ENCODE peak calls at places on chromosome 16, in six cellular contexts. F is HCT116, J is GM12878, M is HepG2, C is H1, U is K562. L is an unnamed sample.

GRCh38 chr16:87713469-87714229 is 52.1 kb downstream of the KLHDC4 start:
- DNase-seq in F (no peak), J (no peak), M (no peak), C (no peak), U (no peak), L (no peak)

GRCh38 chr16:5479925-5480324 is 382.3 kb upstream of the EEF2KMT start:
- DNase-seq in F (no peak), J (no peak), M (no peak), C (no peak), U (no peak), L (no peak)

GRCh38 chr16:23901178-23902131 is 65.7 kb downstream of the PRKCB start:
- DNase-seq in F (no peak), J (no peak), M (no peak), C (no peak), U (peak), L (peak)

GRCh38 chr16:82630688-82631087 is 3.9 kb downstream of the CDH13 start:
- DNase-seq in F (no peak), J (no peak), M (no peak), C (no peak), U (no peak), L (peak)

GRCh38 chr16:56193951-56194726 is 2.9 kb downstream of the GNAO1 start:
- DNase-seq in F (no peak), J (no peak), M (peak), C (peak), U (peak), L (peak)

GRCh38 chr16:48138543-48138942 is 17.2 kb downstream of the ABCC12 start:
- DNase-seq in F (no peak), J (no peak), M (no peak), C (no peak), U (no peak), L (no peak)

GRCh38 chr16:11034481-11034931 is 90.1 kb downstream of the CLEC16A start:
- DNase-seq in F (no peak), J (no peak), M (no peak), C (no peak), U (no peak), L (no peak)

GRCh38 chr16:5557448-5557847 is 459.9 kb upstream of the EEF2KMT start:
- DNase-seq in F (no peak), J (no peak), M (no peak), C (no peak), U (no peak), L (no peak)

GRCh38 chr16:81491522-81492188 is 47.0 kb downstream of the CMIP start:
- DNase-seq in F (no peak), J (no peak), M (no peak), C (no peak), U (no peak), L (peak)

GRCh38 chr16:19344224-19344801 is 58.8 kb downstream of the CLEC19A start:
- DNase-seq in F (no peak), J (no peak), M (no peak), C (no peak), U (no peak), L (no peak)

GRCh38 chr16:16163109-16163508 is 60.2 kb downstream of the ABCC6 start:
- DNase-seq in F (no peak), J (no peak), M (no peak), C (no peak), U (no peak), L (no peak)

GRCh38 chr16:11632455-11632921 is 35.8 kb upstream of the SNN start:
- DNase-seq in F (no peak), J (no peak), M (peak), C (no peak), U (no peak), L (peak)

GRCh38 chr16:48421741-48422140 is 36.5 kb upstream of the SIAH1 start:
- DNase-seq in F (no peak), J (no peak), M (no peak), C (no peak), U (no peak), L (no peak)

GRCh38 chr16:50279142-50279865 is 13.0 kb downstream of the ADCY7 start:
- DNase-seq in F (no peak), J (no peak), M (no peak), C (no peak), U (peak), L (no peak)

GRCh38 chr16:89495121-89495520 is 4.8 kb upstream of the ANKRD11 start:
- DNase-seq in F (no peak), J (no peak), M (no peak), C (no peak), U (no peak), L (no peak)

GRCh38 chr16:66391726-66392670 is 25.5 kb downstream of the CDH5 start:
- DNase-seq in F (no peak), J (no peak), M (no peak), C (no peak), U (no peak), L (no peak)

GRCh38 chr16:84446596-84447392 is 57.7 kb downstream of the MEAK7 start:
- DNase-seq in F (no peak), J (no peak), M (no peak), C (no peak), U (no peak), L (no peak)

GRCh38 chr16:31216116-31216469 is 842 bp downstream of the PYDC1 start:
- DNase-seq in F (no peak), J (no peak), M (no peak), C (no peak), U (no peak), L (no peak)

GRCh38 chr16:21626659-21627277 is 25.6 kb downstream of the IGSF6 start:
- DNase-seq in F (peak), J (no peak), M (peak), C (no peak), U (no peak), L (peak)

GRCh38 chr16:87860553-87861299 is 8.6 kb downstream of the SLC7A5 start:
- DNase-seq in F (no peak), J (no peak), M (peak), C (no peak), U (no peak), L (peak)

GRCh38 chr16:27434141-27435051 is 32.4 kb downstream of the IL21R start:
- DNase-seq in F (no peak), J (no peak), M (no peak), C (peak), U (no peak), L (no peak)

GRCh38 chr16:77722315-77723107 is at the start of gene NUDT7:
- DNase-seq in F (peak), J (peak), M (peak), C (peak), U (peak), L (peak)

GRCh38 chr16:83899978-83900377 is 1.1 kb downstream of the MLYCD start:
- DNase-seq in F (no peak), J (no peak), M (peak), C (no peak), U (no peak), L (no peak)

GRCh38 chr16:27226476-27226875 is 23.1 kb downstream of the KDM8 start:
- DNase-seq in F (no peak), J (no peak), M (no peak), C (no peak), U (no peak), L (no peak)

GRCh38 chr16:69328854-69329316 is 1.5 kb downstream of the PDF start:
- DNase-seq in F (no peak), J (no peak), M (no peak), C (no peak), U (peak), L (peak)

GRCh38 chr16:10668322-10669045 is 26.2 kb downstream of the TEKT5 start:
- DNase-seq in F (no peak), J (no peak), M (peak), C (peak), U (no peak), L (peak)

GRCh38 chr16:11245988-11246387 is 10.0 kb downstream of the SOCS1 start:
- DNase-seq in F (no peak), J (no peak), M (no peak), C (no peak), U (no peak), L (no peak)

GRCh38 chr16:29877266-29877961 is 14.4 kb upstream of the CDIPT start:
- DNase-seq in F (peak), J (peak), M (no peak), C (peak), U (peak), L (peak)

GRCh38 chr16:88508868-88509748 is 56.0 kb downstream of the ZFPM1 start:
- DNase-seq in F (no peak), J (no peak), M (peak), C (no peak), U (peak), L (no peak)

GRCh38 chr16:88072571-88073001 is 121.4 kb downstream of the BANP start:
- DNase-seq in F (no peak), J (no peak), M (no peak), C (no peak), U (no peak), L (no peak)

GRCh38 chr16:84501077-84501735 is 3.3 kb downstream of the MEAK7 start:
- DNase-seq in F (peak), J (no peak), M (no peak), C (no peak), U (no peak), L (no peak)

GRCh38 chr16:4179020-4179419 is 62.8 kb upstream of the ADCY9 start:
- DNase-seq in F (peak), J (no peak), M (peak), C (no peak), U (no peak), L (no peak)

GRCh38 chr16:87583453-87584131 is 18.7 kb upstream of the JPH3 start:
- DNase-seq in F (no peak), J (no peak), M (no peak), C (no peak), U (no peak), L (peak)

GRCh38 chr16:82855471-82855870 is 228.7 kb downstream of the CDH13 start:
- DNase-seq in F (no peak), J (no peak), M (no peak), C (no peak), U (no peak), L (no peak)

GRCh38 chr16:24568392-24568791 is 29.0 kb downstream of the RBBP6 start:
- DNase-seq in F (no peak), J (no peak), M (no peak), C (no peak), U (no peak), L (peak)

GRCh38 chr16:53055603-53056527 is 1.1 kb downstream of the CHD9 start:
- DNase-seq in F (no peak), J (no peak), M (peak), C (peak), U (peak), L (peak)

GRCh38 chr16:47037746-47038458 is 64.4 kb upstream of the DNAJA2 start:
- DNase-seq in F (peak), J (peak), M (peak), C (peak), U (peak), L (peak)
- TF ChIP-seq POLR2A in F (no peak), J (peak), M (no peak), C (no peak), U (no peak), L (no peak)

GRCh38 chr16:86199871-86200700 is 301.1 kb downstream of the IRF8 start:
- DNase-seq in F (no peak), J (no peak), M (no peak), C (no peak), U (no peak), L (no peak)
- TF ChIP-seq EZH2 in F (no peak), J (no peak), M (no peak), C (no peak), U (peak), L (no peak)

DNA sequence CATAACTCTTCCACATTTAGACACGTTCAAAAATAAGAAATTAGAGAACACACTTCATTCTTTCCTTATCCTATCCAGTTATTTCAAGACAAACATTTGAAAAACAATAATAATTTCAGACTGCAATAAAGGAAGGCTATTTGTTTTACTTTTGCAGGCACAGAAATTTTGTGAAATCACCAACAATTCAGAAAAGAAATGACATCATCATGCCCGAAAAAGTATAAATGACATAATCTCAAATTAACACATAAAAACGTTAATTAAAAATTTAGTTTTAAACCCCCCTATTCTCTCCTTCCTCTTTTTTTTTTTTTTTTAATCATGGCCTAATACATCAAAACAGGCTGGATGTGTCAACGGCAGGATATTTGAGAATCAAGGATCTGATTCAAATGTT is 468.4 kb upstream of the RBFOX1 start:
- DNase-seq in F (no peak), J (no peak), M (no peak), C (no peak), U (no peak), L (no peak)
- TF ChIP-seq POLR2A in F (no peak), J (no peak), M (no peak), C (no peak), U (no peak), L (no peak)

GRCh38 chr16:85750021-85750826 is 672 bp downstream of the C16orf74 start:
- DNase-seq in F (no peak), J (no peak), M (no peak), C (peak), U (peak), L (peak)
- TF ChIP-seq EZH2 in F (no peak), J (no peak), M (peak), C (peak), U (no peak), L (no peak)

DNA sequence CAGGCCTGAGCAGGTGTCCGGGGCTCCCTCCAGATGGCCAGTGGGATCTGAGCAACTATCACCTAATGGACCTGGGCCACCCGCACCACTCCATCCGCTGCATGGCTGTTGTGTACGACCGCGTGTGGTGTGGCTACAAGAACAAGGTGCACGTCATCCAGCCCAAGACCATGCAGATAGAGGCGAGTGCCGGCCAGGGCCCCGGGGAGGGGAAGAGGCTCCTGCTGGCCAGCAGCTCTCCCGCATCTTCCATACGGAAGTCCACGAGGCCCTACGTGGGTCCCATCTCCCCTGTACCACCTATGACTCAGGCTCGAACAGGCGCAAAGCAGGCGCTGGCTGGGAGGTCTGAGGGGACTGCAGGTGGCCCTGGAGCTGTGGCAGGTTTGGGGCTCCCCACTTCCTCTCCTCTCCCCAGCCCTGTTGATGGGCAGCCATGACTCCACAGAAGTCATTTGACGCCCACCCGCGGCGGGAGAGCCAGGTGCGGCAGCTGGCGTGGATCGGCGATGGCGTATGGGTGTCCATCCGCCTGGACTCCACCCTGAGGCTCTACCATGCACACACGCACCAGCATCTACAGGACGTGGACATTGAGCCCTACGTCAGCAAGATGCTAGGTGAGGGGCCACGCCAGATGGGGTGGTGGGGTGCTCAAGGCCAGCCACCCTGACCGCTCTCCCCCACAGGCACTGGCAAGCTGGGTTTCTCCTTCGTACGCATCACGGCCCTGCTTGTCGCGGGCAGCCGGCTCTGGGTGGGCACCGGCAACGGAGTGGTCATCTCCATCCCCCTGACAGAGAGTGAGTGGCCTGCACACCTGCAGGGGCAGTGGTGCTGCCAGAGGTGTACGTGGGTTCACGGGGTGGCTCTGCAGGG is 4.0 kb downstream of the NME3 start:
- DNase-seq in F (no peak), J (no peak), M (no peak), C (no peak), U (no peak), L (no peak)
- TF ChIP-seq POLR2A in F (no peak), J (no peak), M (no peak), C (no peak), U (no peak), L (no peak)

GRCh38 chr16:1290032-1290431 is 19.4 kb upstream of the UBE2I start:
- DNase-seq in F (no peak), J (no peak), M (no peak), C (no peak), U (no peak), L (no peak)
- TF ChIP-seq EZH2 in F (no peak), J (no peak), M (no peak), C (peak), U (no peak), L (peak)

GRCh38 chr16:57999971-58000705 is at the start of gene ZNF319:
- DNase-seq in F (no peak), J (no peak), M (no peak), C (peak), U (peak), L (no peak)
- TF ChIP-seq POLR2A in F (no peak), J (peak), M (no peak), C (no peak), U (no peak), L (peak)

GRCh38 chr16:67647681-67648080 is 2.7 kb downstream of the CARMIL2 start:
- DNase-seq in F (no peak), J (no peak), M (no peak), C (no peak), U (no peak), L (no peak)
- TF ChIP-seq EZH2 in F (no peak), J (no peak), M (no peak), C (no peak), U (no peak), L (no peak)